ENCODE peak calls at places on chromosomes 2 and 18, in five cellular contexts. T is ovary, Z is sigmoid colon, W is uterus, M is stomach. R is an unnamed sample.

GRCh38 chr2:241560883-241561474 is 2.4 kb downstream of the BOK start:
- DNase-seq in T (no peak), Z (no peak), W (no peak), M (peak; percentile 70), R (no peak)

GRCh38 chr2:216117566-216117965 is 8.4 kb downstream of the XRCC5 start:
- DNase-seq in T (no peak), Z (no peak), W (no peak), M (no peak), R (no peak)

GRCh38 chr18:23799540-23799939 is 110.3 kb downstream of the LAMA3 start:
- DNase-seq in T (no peak), Z (no peak), W (no peak), M (no peak), R (no peak)

GRCh38 chr2:95314964-95315611 is 17.9 kb downstream of the KCNIP3 start:
- DNase-seq in T (no peak), Z (no peak), W (no peak), M (peak; percentile 65), R (no peak)

GRCh38 chr2:97870396-97870843 is 125.3 kb downstream of the TMEM131 start:
- DNase-seq in T (no peak), Z (no peak), W (no peak), M (no peak), R (peak; percentile 57)

GRCh38 chr18:59846814-59847490 is 52.8 kb upstream of the PMAIP1 start:
- DNase-seq in T (no peak), Z (peak; percentile 65), W (no peak), M (peak; percentile 73), R (no peak)

GRCh38 chr2:209208211-209208610 is 215.6 kb upstream of the MAP2 start:
- DNase-seq in T (no peak), Z (no peak), W (no peak), M (no peak), R (no peak)

GRCh38 chr2:180873219-180873618 is 107.2 kb upstream of the UBE2E3 start:
- DNase-seq in T (no peak), Z (no peak), W (no peak), M (no peak), R (no peak)

GRCh38 chr2:137888845-137889244 is 75.4 kb upstream of the HNMT start:
- DNase-seq in T (no peak), Z (no peak), W (no peak), M (peak; percentile 51), R (no peak)

GRCh38 chr18:13321923-13322322 is 103.4 kb downstream of the LDLRAD4 start:
- DNase-seq in T (no peak), Z (no peak), W (no peak), M (no peak), R (no peak)

GRCh38 chr2:28048341-28048740 is 157.8 kb downstream of the BABAM2 start:
- DNase-seq in T (no peak), Z (no peak), W (no peak), M (no peak), R (no peak)

GRCh38 chr18:32922951-32923430 is 150.2 kb upstream of the KLHL14 start:
- DNase-seq in T (no peak), Z (no peak), W (no peak), M (no peak), R (no peak)

GRCh38 chr2:37456479-37456878 is 112.0 kb downstream of the QPCT start:
- DNase-seq in T (no peak), Z (no peak), W (no peak), M (no peak), R (peak; percentile 15)

GRCh38 chr2:102872388-102872787 is 110.6 kb downstream of the TMEM182 start:
- DNase-seq in T (no peak), Z (no peak), W (no peak), M (no peak), R (no peak)

GRCh38 chr2:197705912-197706838 is 1.0 kb downstream of the MARS2 start:
- DNase-seq in T (peak; percentile 21), Z (no peak), W (no peak), M (no peak), R (no peak)

GRCh38 chr2:238785528-238785860 is 62.4 kb upstream of the TWIST2 start:
- DNase-seq in T (no peak), Z (no peak), W (no peak), M (no peak), R (no peak)
- H3K27ac ChIP-seq in T (no peak overlapping the region), Z (no peak overlapping the region), W (peak overlapping the region; percentile 58), M (peak overlapping the region; percentile 58), R (no peak overlapping the region)

DNA sequence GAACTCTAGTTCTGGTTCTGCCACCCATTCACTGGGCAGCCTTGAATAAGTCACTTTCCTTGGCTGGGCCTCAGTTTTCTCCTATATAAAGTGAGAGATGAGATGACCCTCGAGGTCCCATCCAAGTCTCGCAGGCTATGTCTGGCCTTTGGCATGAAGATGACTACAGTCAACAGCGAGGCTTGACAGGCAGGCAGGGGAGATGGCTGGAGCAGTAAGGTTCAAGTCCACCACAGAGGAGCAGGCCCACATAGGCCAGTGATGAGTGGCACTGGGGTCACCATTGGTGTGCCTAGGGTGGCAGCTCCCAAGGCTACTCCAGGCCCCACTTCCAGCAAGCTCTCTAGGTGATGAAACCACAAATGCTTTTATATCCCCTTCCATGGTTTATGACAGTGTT is 161.4 kb downstream of the ZFP36L2 start:
- DNase-seq in T (peak; percentile 11), Z (peak; percentile 22), W (peak; percentile 7), M (no peak), R (no peak)
- H3K9me3 ChIP-seq in T (no peaks in the 10 kb centered on the region), Z (no peaks in the 10 kb centered on the region), W (peaks cover 6% of the 10 kb centered on the region), M (no peaks in the 10 kb centered on the region), R (no peaks in the 10 kb centered on the region)

DNA sequence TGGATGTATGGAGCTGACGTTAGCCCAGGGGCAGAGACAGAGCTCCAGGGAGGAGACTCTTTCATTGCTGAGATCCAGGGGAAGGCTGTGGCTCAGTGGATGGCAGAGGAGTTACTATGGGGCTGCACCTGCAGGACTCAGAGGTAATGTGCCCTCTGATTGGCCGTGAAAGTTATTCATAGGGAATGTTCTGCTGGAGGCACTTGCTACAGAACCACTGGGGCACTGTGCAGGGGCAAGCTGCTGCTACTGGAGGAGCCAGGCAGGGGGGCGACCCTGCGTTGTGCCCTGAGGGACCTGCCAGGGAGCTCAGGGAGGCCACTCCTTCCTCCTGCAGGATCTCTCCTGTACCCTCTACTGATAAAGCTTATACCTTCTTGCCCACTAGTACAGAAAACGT is 199.3 kb downstream of the PTPRM start:
- DNase-seq in T (no peak), Z (no peak), W (no peak), M (no peak), R (no peak)
- H3K4me3 ChIP-seq in T (no peak overlapping the region), Z (no peak overlapping the region), W (no peak overlapping the region), M (no peak overlapping the region), R (no peak overlapping the region)

GRCh38 chr2:74199275-74199701 is 873 bp downstream of the MTHFD2 start:
- DNase-seq in T (no peak), Z (no peak), W (no peak), M (no peak), R (peak; percentile 3)

GRCh38 chr2:74201596-74201995 is 3.2 kb downstream of the MTHFD2 start:
- DNase-seq in T (no peak), Z (no peak), W (no peak), M (no peak), R (no peak)

GRCh38 chr2:74199871-74200305 is 1.5 kb downstream of the MTHFD2 start:
- DNase-seq in T (no peak), Z (no peak), W (no peak), M (no peak), R (no peak)

GRCh38 chr2:74198461-74199274 is at the start of gene MTHFD2:
- DNase-seq in T (peak; percentile 81), Z (peak; percentile 91), W (peak; percentile 88), M (peak; percentile 95), R (peak; percentile 82)

GRCh38 chr2:74201196-74201595 is 2.8 kb downstream of the MTHFD2 start:
- DNase-seq in T (no peak), Z (no peak), W (peak; percentile 37), M (no peak), R (no peak)
- H3K27ac ChIP-seq in T (no peak overlapping the region), Z (no peak overlapping the region), W (peak overlapping the region; percentile 56), M (peak overlapping the region; percentile 39), R (no peak overlapping the region)

GRCh38 chr2:108841506-108841905 is 54.9 kb downstream of the CCDC138 start:
- DNase-seq in T (no peak), Z (no peak), W (no peak), M (no peak), R (no peak)

GRCh38 chr2:108833219-108833618 is 46.6 kb downstream of the CCDC138 start:
- DNase-seq in T (no peak), Z (no peak), W (no peak), M (no peak), R (no peak)

GRCh38 chr2:108835038-108835437 is 48.5 kb downstream of the CCDC138 start:
- DNase-seq in T (no peak), Z (no peak), W (no peak), M (no peak), R (no peak)

GRCh38 chr2:108834620-108835019 is 48.0 kb downstream of the CCDC138 start:
- DNase-seq in T (no peak), Z (no peak), W (no peak), M (no peak), R (no peak)

DNA sequence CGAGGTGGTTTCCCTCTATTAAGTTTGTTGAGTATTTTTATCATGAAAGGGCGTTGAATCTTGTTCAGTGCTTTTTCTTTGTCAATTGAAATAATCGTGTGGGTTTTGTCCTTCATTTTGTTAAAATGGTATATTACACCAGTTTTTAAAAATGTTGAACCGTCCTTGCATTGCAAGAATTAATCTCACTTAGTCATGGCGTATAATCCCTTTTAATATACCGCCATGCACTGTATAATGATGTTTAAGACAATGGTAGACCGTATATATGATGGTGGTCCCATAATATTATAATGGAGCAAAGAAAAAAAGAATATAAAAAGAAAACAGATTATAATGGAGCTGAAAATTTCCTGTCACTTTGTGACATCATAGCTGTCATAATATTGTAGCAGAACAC is 50.6 kb downstream of the CCDC138 start:
- DNase-seq in T (no peak), Z (no peak), W (no peak), M (no peak), R (no peak)
- H3K9me3 ChIP-seq in T (no peaks in the 10 kb centered on the region), Z (no peaks in the 10 kb centered on the region), W (peaks cover 9% of the 10 kb centered on the region), M (no peaks in the 10 kb centered on the region), R (no peaks in the 10 kb centered on the region)

GRCh38 chr2:23404426-23404825 is 19.4 kb downstream of the KLHL29 start:
- DNase-seq in T (peak; percentile 48), Z (peak; percentile 71), W (no peak), M (no peak), R (no peak)
- H3K4me3 ChIP-seq in T (no peak overlapping the region), Z (peak overlapping the region; percentile 8), W (no peak overlapping the region), M (no peak overlapping the region), R (no peak overlapping the region)

GRCh38 chr2:204282081-204282480 is 263.2 kb upstream of the PARD3B start:
- DNase-seq in T (no peak), Z (no peak), W (no peak), M (no peak), R (no peak)

GRCh38 chr2:204277226-204277625 is 268.0 kb upstream of the PARD3B start:
- DNase-seq in T (no peak), Z (no peak), W (no peak), M (no peak), R (no peak)

GRCh38 chr2:204280239-204280638 is 265.0 kb upstream of the PARD3B start:
- DNase-seq in T (no peak), Z (no peak), W (no peak), M (no peak), R (no peak)

DNA sequence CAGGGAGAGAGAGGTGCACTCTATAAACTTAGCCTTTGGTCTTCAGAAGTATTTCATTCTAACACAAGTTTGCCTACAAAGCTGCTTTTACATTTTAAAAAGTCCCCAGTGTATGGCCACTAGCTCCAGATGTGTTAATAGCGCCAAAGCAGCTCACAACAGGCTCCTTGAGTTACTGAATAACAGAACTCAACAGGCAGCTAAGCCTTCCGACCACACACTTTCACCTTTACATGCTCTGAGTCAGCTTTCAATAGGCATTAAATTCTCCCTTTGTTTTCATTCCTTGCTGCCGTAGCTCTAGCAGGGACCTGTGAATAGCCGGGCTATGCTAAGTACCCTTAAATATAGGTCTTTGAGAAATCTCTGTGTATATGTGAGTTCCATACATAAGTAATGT is 262.8 kb upstream of the PARD3B start:
- DNase-seq in T (no peak), Z (no peak), W (no peak), M (no peak), R (no peak)
- H3K27ac ChIP-seq in T (no peak overlapping the region), Z (no peak overlapping the region), W (no peak overlapping the region), M (no peak overlapping the region), R (no peak overlapping the region)